ENCODE peak calls at places on chromosomes 16 and 17, in five cellular contexts. E, N, B, X and U are unnamed samples.

GRCh38 chr17:12898110-12898509 is 108.8 kb downstream of the ARHGAP44 start:
- DNase-seq in E (no peak), N (no peak), B (no peak), X (no peak), U (no peak)

GRCh38 chr16:12268602-12269001 is 292.1 kb downstream of the SNX29 start:
- DNase-seq in N (no peak), X (no peak), E (no peak), B (no peak), U (no peak)

GRCh38 chr16:19130852-19131808 is 17.4 kb downstream of the ITPRIPL2 start:
- DNase-seq in N (peak; percentile 82), X (peak; percentile 40), E (peak; percentile 37), B (no peak), U (peak; percentile 77)

GRCh38 chr16:84514874-84515835 is 10.7 kb upstream of the MEAK7 start:
- DNase-seq in B (no peak), N (no peak), X (no peak), E (no peak), U (no peak)

GRCh38 chr17:80870401-80870800 is 121.2 kb upstream of the CHMP6 start:
- DNase-seq in B (no peak), N (no peak), X (no peak), E (no peak), U (no peak)

GRCh38 chr17:72466199-72466598 is 345.4 kb downstream of the SOX9 start:
- DNase-seq in B (no peak), X (no peak), E (peak; percentile 97), N (peak; percentile 88), U (peak; percentile 78)

GRCh38 chr17:51079049-51079448 is 41.6 kb downstream of the SPAG9 start:
- DNase-seq in E (peak; percentile 64), B (no peak), X (no peak), N (peak; percentile 69), U (peak; percentile 26)

GRCh38 chr16:81937305-81938038 is 73.8 kb downstream of the SDR42E1 start:
- DNase-seq in B (no peak), X (no peak), E (no peak), N (no peak), U (no peak)

GRCh38 chr17:19369846-19370492 is 7.4 kb upstream of the B9D1 start:
- DNase-seq in E (no peak), B (no peak), N (no peak), X (no peak), U (no peak)

GRCh38 chr16:50861926-50862325 is 120.0 kb downstream of the CYLD start:
- DNase-seq in B (no peak), X (no peak), E (peak; percentile 82), N (peak; percentile 81), U (peak; percentile 86)
- H2AFZ ChIP-seq in B (no peak overlapping the region), X (no peak overlapping the region), E (no peak overlapping the region), N (no peak overlapping the region), U (peak overlapping the region; percentile 15)

GRCh38 chr17:75032896-75033294 is 13.9 kb downstream of the ATP5PD start:
- DNase-seq in B (no peak), X (no peak), E (peak; percentile 42), N (no peak), U (no peak)
- H2AFZ ChIP-seq in B (peak overlapping the region; percentile 98), X (peak overlapping the region; percentile 98), E (peak overlapping the region; percentile 91), N (peak overlapping the region; percentile 84), U (peak overlapping the region; percentile 64)

GRCh38 chr17:27558842-27559505 is 72.0 kb upstream of the LGALS9 start:
- DNase-seq in E (no peak), X (no peak), N (no peak), B (no peak), U (no peak)

GRCh38 chr17:27560668-27561067 is 70.3 kb upstream of the LGALS9 start:
- DNase-seq in N (peak; percentile 29), X (no peak), E (no peak), B (no peak), U (no peak)

GRCh38 chr17:27558341-27558740 is 72.6 kb upstream of the LGALS9 start:
- DNase-seq in N (no peak), B (no peak), E (no peak), X (no peak), U (no peak)

GRCh38 chr17:27559506-27559931 is 71.5 kb upstream of the LGALS9 start:
- DNase-seq in E (no peak), N (peak; percentile 87), X (no peak), B (no peak), U (peak; percentile 64)

DNA sequence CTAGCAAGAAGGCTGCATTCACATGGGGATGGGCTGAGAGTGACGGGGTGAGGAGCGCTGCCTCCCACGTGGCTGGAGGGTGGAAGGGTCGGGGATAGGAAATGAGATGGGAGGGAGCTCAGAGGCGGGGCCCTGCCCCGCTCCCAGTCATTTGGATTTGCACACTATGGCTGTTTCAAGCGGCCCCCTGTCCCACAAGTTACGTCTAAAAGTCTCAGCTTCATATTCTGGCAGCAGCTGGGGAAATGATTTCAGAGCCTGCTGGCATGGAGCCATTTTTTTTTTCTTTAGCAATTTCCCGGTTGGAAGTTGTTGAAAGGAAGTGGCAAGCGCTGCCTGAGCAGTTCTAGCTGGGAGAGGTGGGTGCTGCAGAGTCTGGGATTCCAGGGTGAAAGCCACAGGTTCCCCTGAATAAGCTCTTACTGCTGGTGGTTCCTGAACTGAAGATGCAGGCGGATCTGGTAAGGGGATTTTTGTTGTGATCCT is 70.9 kb upstream of the LGALS9 start:
- DNase-seq in X (no peak), E (peak; percentile 70), N (peak; percentile 93), B (no peak), U (peak; percentile 87)
- H2AFZ ChIP-seq in X (no peak overlapping the region), E (peak overlapping the region; percentile 3), N (peak overlapping the region; percentile 83), B (no peak overlapping the region), U (peak overlapping the region; percentile 31)

DNA sequence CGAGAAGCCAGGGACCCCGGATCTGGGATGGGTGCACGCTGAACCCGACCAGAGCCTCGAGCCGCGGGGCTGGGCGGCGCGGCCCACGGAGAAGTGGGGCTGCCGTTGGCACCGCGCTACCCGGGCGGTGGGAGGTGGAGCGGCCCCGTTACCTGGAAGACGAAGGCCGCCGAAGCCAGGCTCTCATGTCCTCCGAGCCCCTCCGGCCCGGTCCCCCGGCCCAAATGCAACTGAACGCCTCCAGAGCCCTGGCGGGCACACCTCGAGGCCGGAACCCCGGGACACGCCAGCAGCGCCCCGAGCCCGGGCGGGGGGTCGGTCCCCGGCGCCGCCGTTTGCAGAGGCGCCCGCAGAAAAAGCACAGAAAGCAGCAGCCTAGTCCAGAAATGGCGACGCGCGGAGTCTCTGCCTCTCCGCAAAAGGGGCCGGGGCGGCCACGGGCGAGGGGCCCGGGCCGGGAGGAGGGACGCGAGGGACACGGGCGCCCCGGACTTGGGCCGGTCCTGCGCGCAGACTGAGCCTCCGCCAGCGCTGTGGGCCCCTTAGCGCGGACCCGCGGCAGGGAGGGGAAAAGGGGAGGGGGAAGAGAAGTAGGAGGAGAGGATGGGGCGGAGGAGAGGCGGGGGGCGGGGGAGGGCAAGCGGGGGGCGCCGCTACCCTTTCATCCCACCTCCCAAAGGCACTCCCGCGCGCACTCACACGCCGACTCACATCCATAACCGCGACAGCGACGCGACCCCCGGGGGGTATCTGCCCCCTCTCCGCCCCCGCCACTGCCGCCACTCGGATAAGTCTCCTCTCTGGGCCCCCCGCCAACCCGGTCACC is 1.4 kb downstream of the AXIN2 start:
- DNase-seq in B (no peak), X (no peak), N (no peak), E (no peak), U (no peak)
- H2AFZ ChIP-seq in B (peak overlapping the region; percentile 86), X (no peak overlapping the region), N (peak overlapping the region; percentile 90), E (peak overlapping the region; percentile 85), U (peak overlapping the region; percentile 55)

GRCh38 chr16:25066747-25067631 is 44.6 kb upstream of the LCMT1 start:
- DNase-seq in B (peak; percentile 80), X (peak; percentile 95), E (peak; percentile 38), N (peak; percentile 61), U (peak; percentile 46)

GRCh38 chr16:25066426-25066746 is 45.2 kb upstream of the LCMT1 start:
- DNase-seq in B (no peak), E (no peak), X (no peak), N (no peak), U (no peak)

GRCh38 chr16:25064967-25065366 is 46.6 kb upstream of the LCMT1 start:
- DNase-seq in X (no peak), E (no peak), B (no peak), N (peak; percentile 9), U (peak; percentile 6)

GRCh38 chr16:25063865-25064264 is 47.7 kb upstream of the LCMT1 start:
- DNase-seq in N (peak; percentile 74), B (no peak), X (peak; percentile 40), E (no peak), U (peak; percentile 80)

DNA sequence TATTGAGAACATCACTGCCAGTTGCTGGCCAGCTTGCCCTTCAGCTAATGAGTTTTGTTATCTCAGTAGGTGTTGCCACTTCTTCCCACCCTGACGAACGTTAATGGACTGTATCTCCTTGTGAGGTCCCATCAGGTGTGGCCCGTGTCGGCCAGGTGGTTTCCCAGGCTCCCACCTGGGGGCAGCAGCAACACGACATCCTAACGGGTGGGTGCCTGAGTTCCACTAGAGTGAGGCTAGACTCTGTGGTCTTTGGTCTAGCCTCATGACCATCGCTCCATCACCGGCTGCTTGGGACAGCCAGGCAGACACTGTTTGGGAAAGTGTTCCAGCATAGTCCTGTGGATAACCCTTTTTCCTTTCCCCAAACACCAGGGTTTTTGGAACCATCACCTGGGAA is 45.6 kb upstream of the LCMT1 start:
- DNase-seq in X (no peak), B (no peak), N (no peak), E (no peak), U (no peak)
- H2AFZ ChIP-seq in X (peak overlapping the region; percentile 97), B (peak overlapping the region; percentile 91), N (peak overlapping the region; percentile 89), E (peak overlapping the region; percentile 79), U (peak overlapping the region; percentile 73)

GRCh38 chr17:7252176-7253043 is at the start of gene ELP5:
- DNase-seq in N (peak; percentile 94), B (peak; percentile 99), E (peak; percentile 86), X (peak; percentile 84), U (peak; percentile 90)

GRCh38 chr17:7251330-7252175 is at the start of gene CTDNEP1:
- DNase-seq in X (peak; percentile 92), N (peak; percentile 100), E (peak; percentile 98), B (no peak), U (peak; percentile 99)

GRCh38 chr17:7249219-7249618 is 2.3 kb downstream of the CTDNEP1 start:
- DNase-seq in E (no peak), B (no peak), N (no peak), X (no peak), U (no peak)

GRCh38 chr17:7249830-7250229 is 1.7 kb downstream of the CTDNEP1 start:
- DNase-seq in X (no peak), E (no peak), N (no peak), B (no peak), U (no peak)

DNA sequence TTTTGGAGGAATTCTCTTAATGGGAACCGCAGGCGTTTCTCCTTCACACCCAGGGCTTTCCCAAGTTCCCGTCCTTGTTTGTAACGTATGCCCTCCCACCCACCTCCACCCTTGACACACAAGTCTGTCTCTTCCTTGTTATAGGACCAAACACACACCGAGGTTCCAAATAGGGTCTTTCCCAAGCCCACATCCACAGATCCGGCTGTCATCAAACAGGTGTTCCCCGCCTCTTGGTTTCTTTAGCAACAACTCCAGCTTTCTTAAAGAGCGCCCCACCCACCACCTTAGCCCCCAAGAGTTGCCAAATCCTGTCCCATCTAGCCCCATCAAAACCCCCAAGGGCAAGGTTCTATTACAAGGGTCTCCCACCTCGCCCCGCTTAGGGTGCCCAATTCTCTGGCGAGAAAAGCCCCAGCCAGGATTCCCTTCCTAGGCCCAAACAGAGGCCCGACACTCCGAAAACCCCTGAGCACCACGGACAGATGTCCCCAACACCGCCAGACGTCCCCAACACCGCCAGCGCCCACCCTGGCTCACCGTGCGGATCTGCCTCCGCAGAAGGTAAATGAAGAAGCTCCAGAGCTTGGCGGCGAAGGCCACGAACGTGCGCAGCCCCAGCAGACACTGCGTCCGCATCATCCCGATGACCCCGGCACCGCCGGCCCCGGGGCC is 742 bp downstream of the CTDNEP1 start:
- DNase-seq in B (no peak), N (no peak), X (no peak), E (no peak), U (no peak)
- H2AFZ ChIP-seq in B (peak overlapping the region; percentile 90), N (peak overlapping the region; percentile 71), X (no peak overlapping the region), E (no peak overlapping the region), U (peak overlapping the region; percentile 65)